ENCODE peak calls at places on chromosomes 2 and 18, in ten cellular contexts. One of them, this sample, is unnamed.

GRCh38 chr2:216539791-216540241 is 41.2 kb downstream of the RPL37A start:
- DNase-seq in astrocyte: no peak
- DNase-seq in astrocyte of the spinal cord: no peak
- DNase-seq in tibial nerve: no peak
- DNase-seq in CD8-positive, alpha-beta T cell: no peak
- DNase-seq in psoas muscle: peak; percentile 69
- DNase-seq in left ventricle myocardium inferior: peak; percentile 74
- DNase-seq in right atrium auricular region: peak; percentile 63
- DNase-seq in bronchial epithelial cell: peak; percentile 88
- DNase-seq in BE2C: peak; percentile 44
- DNase-seq in this sample: no peak

GRCh38 chr18:73007195-73007934 is 139.6 kb upstream of the NETO1 start:
- DNase-seq in astrocyte: peak; percentile 15
- DNase-seq in astrocyte of the spinal cord: peak; percentile 45
- DNase-seq in tibial nerve: no peak
- DNase-seq in CD8-positive, alpha-beta T cell: no peak
- DNase-seq in psoas muscle: no peak
- DNase-seq in left ventricle myocardium inferior: no peak
- DNase-seq in right atrium auricular region: no peak
- DNase-seq in bronchial epithelial cell: peak; percentile 77
- DNase-seq in BE2C: no peak
- DNase-seq in this sample: peak; percentile 10

GRCh38 chr2:39595116-39595515 is 70.6 kb upstream of the TMEM178A start:
- DNase-seq in astrocyte: no peak
- DNase-seq in astrocyte of the spinal cord: no peak
- DNase-seq in tibial nerve: no peak
- DNase-seq in CD8-positive, alpha-beta T cell: no peak
- DNase-seq in psoas muscle: no peak
- DNase-seq in left ventricle myocardium inferior: no peak
- DNase-seq in right atrium auricular region: no peak
- DNase-seq in bronchial epithelial cell: no peak
- DNase-seq in BE2C: no peak
- DNase-seq in this sample: no peak

GRCh38 chr2:28904295-28904694 is 9.8 kb downstream of the WDR43 start:
- DNase-seq in astrocyte: peak; percentile 52
- DNase-seq in astrocyte of the spinal cord: peak; percentile 50
- DNase-seq in tibial nerve: no peak
- DNase-seq in CD8-positive, alpha-beta T cell: no peak
- DNase-seq in psoas muscle: no peak
- DNase-seq in left ventricle myocardium inferior: no peak
- DNase-seq in right atrium auricular region: no peak
- DNase-seq in bronchial epithelial cell: peak; percentile 63
- DNase-seq in BE2C: no peak
- DNase-seq in this sample: peak; percentile 68

GRCh38 chr18:2325308-2325849 is 245.9 kb downstream of the METTL4 start:
- DNase-seq in astrocyte: peak; percentile 77
- DNase-seq in astrocyte of the spinal cord: peak; percentile 22
- DNase-seq in tibial nerve: no peak
- DNase-seq in CD8-positive, alpha-beta T cell: no peak
- DNase-seq in psoas muscle: no peak
- DNase-seq in left ventricle myocardium inferior: no peak
- DNase-seq in right atrium auricular region: no peak
- DNase-seq in bronchial epithelial cell: peak; percentile 88
- DNase-seq in BE2C: no peak
- DNase-seq in this sample: peak; percentile 90

GRCh38 chr2:119517433-119517832 is 6.8 kb downstream of the SCTR start:
- DNase-seq in astrocyte: peak; percentile 12
- DNase-seq in astrocyte of the spinal cord: peak; percentile 8
- DNase-seq in tibial nerve: no peak
- DNase-seq in CD8-positive, alpha-beta T cell: no peak
- DNase-seq in psoas muscle: peak; percentile 54
- DNase-seq in left ventricle myocardium inferior: peak; percentile 44
- DNase-seq in right atrium auricular region: no peak
- DNase-seq in bronchial epithelial cell: peak; percentile 29
- DNase-seq in BE2C: peak; percentile 68
- DNase-seq in this sample: peak; percentile 72

GRCh38 chr2:198141726-198142125 is 337.3 kb downstream of the PLCL1 start:
- DNase-seq in astrocyte: no peak
- DNase-seq in astrocyte of the spinal cord: no peak
- DNase-seq in tibial nerve: no peak
- DNase-seq in CD8-positive, alpha-beta T cell: no peak
- DNase-seq in psoas muscle: no peak
- DNase-seq in left ventricle myocardium inferior: no peak
- DNase-seq in right atrium auricular region: no peak
- DNase-seq in bronchial epithelial cell: no peak
- DNase-seq in BE2C: no peak
- DNase-seq in this sample: no peak

GRCh38 chr2:218884519-218884918 is 3.9 kb downstream of the WNT10A start:
- DNase-seq in astrocyte: no peak
- DNase-seq in astrocyte of the spinal cord: no peak
- DNase-seq in tibial nerve: no peak
- DNase-seq in CD8-positive, alpha-beta T cell: no peak
- DNase-seq in psoas muscle: peak; percentile 26
- DNase-seq in left ventricle myocardium inferior: no peak
- DNase-seq in right atrium auricular region: no peak
- DNase-seq in bronchial epithelial cell: no peak
- DNase-seq in BE2C: no peak
- DNase-seq in this sample: no peak

GRCh38 chr2:74379851-74380789 is at the start of gene DCTN1:
- DNase-seq in astrocyte: peak; percentile 70
- DNase-seq in astrocyte of the spinal cord: peak; percentile 64
- DNase-seq in tibial nerve: no peak
- DNase-seq in CD8-positive, alpha-beta T cell: no peak
- DNase-seq in psoas muscle: peak; percentile 68
- DNase-seq in left ventricle myocardium inferior: peak; percentile 45
- DNase-seq in right atrium auricular region: no peak
- DNase-seq in bronchial epithelial cell: peak; percentile 56
- DNase-seq in BE2C: peak; percentile 53
- DNase-seq in this sample: peak; percentile 84

GRCh38 chr2:70766357-70767093 is 1.5 kb downstream of the ADD2 start:
- DNase-seq in astrocyte: no peak
- DNase-seq in astrocyte of the spinal cord: no peak
- DNase-seq in tibial nerve: no peak
- DNase-seq in CD8-positive, alpha-beta T cell: no peak
- DNase-seq in psoas muscle: no peak
- DNase-seq in left ventricle myocardium inferior: no peak
- DNase-seq in right atrium auricular region: no peak
- DNase-seq in bronchial epithelial cell: no peak
- DNase-seq in BE2C: no peak
- DNase-seq in this sample: no peak

GRCh38 chr2:138512672-138513071 is 11.1 kb downstream of the SPOPL start:
- DNase-seq in astrocyte: no peak
- DNase-seq in astrocyte of the spinal cord: peak; percentile 14
- DNase-seq in tibial nerve: no peak
- DNase-seq in CD8-positive, alpha-beta T cell: no peak
- DNase-seq in psoas muscle: no peak
- DNase-seq in left ventricle myocardium inferior: no peak
- DNase-seq in right atrium auricular region: no peak
- DNase-seq in bronchial epithelial cell: peak; percentile 63
- DNase-seq in BE2C: no peak
- DNase-seq in this sample: peak; percentile 38

DNA sequence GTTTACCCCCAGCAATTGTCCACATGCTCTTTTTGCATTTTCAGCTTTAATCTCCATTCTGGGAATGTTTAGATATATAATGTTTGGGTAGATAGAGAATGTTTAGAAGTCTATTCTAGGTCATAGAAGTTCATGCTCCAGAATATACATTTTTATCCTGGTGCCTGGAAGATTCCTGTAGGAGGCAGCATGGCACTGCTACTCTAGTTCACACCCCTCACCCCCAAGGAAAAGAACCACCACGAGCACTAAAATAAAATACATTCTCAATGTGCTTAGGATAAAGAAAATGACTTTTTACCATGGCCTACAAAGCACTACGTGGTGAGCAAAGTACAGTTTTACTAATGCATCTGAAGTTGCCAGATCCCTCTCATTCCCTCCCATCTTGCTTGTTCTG is 53.8 kb downstream of the MYO1B start:
- DNase-seq in astrocyte: no peak
- DNase-seq in astrocyte of the spinal cord: no peak
- DNase-seq in tibial nerve: no peak
- DNase-seq in CD8-positive, alpha-beta T cell: no peak
- DNase-seq in psoas muscle: no peak
- DNase-seq in left ventricle myocardium inferior: no peak
- DNase-seq in right atrium auricular region: no peak
- DNase-seq in bronchial epithelial cell: no peak
- DNase-seq in BE2C: no peak
- DNase-seq in this sample: peak; percentile 38
- TF ChIP-seq CTCF in astrocyte: peak; percentile 24
- TF ChIP-seq CTCF in astrocyte of the spinal cord: peak; percentile 29
- TF ChIP-seq CTCF in tibial nerve: no peak
- TF ChIP-seq CTCF in CD8-positive, alpha-beta T cell: no peak
- TF ChIP-seq CTCF in psoas muscle: no peak
- TF ChIP-seq CTCF in left ventricle myocardium inferior: peak; percentile 30
- TF ChIP-seq CTCF in right atrium auricular region: no peak
- TF ChIP-seq CTCF in bronchial epithelial cell: no peak
- TF ChIP-seq CTCF in BE2C: peak; percentile 46
- TF ChIP-seq CTCF in this sample: peak; percentile 52

DNA sequence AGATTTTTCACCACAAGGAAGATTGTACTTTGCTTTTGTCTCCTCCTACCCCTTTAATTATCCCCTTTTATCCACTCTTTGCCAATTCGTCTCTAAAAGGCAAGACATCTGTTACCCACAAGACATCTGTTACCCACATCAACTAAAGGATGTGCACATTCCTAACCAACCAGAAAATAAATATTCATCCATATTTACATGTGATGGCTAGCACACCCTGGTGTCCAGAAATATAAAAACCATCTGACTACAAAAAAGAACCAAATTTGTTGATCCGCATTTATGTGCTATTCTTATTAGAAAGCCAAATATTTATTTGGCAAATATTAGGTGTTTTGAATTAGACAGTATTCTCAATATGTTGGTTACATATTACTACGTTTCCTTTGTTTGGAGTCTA is 35.7 kb downstream of the ACVR1C start:
- DNase-seq in astrocyte: no peak
- DNase-seq in astrocyte of the spinal cord: peak; percentile 10
- DNase-seq in tibial nerve: no peak
- DNase-seq in CD8-positive, alpha-beta T cell: no peak
- DNase-seq in psoas muscle: no peak
- DNase-seq in left ventricle myocardium inferior: no peak
- DNase-seq in right atrium auricular region: no peak
- DNase-seq in bronchial epithelial cell: peak; percentile 20
- DNase-seq in BE2C: no peak
- DNase-seq in this sample: peak; percentile 35
- H3K4me3 ChIP-seq in astrocyte: no peak overlapping the region
- H3K4me3 ChIP-seq in astrocyte of the spinal cord: no peak overlapping the region
- H3K4me3 ChIP-seq in tibial nerve: no peak overlapping the region
- H3K4me3 ChIP-seq in CD8-positive, alpha-beta T cell: no peak overlapping the region
- H3K4me3 ChIP-seq in psoas muscle: no peak overlapping the region
- H3K4me3 ChIP-seq in left ventricle myocardium inferior: no peak overlapping the region
- H3K4me3 ChIP-seq in right atrium auricular region: no peak overlapping the region
- H3K4me3 ChIP-seq in bronchial epithelial cell: no peak overlapping the region
- H3K4me3 ChIP-seq in BE2C: no peak overlapping the region
- H3K4me3 ChIP-seq in this sample: no peak overlapping the region

GRCh38 chr2:201668402-201668801 is 25.1 kb upstream of the TMEM237 start:
- DNase-seq in astrocyte: no peak
- DNase-seq in astrocyte of the spinal cord: no peak
- DNase-seq in tibial nerve: no peak
- DNase-seq in CD8-positive, alpha-beta T cell: no peak
- DNase-seq in psoas muscle: no peak
- DNase-seq in left ventricle myocardium inferior: no peak
- DNase-seq in right atrium auricular region: no peak
- DNase-seq in bronchial epithelial cell: no peak
- DNase-seq in BE2C: no peak
- DNase-seq in this sample: no peak

GRCh38 chr2:201669865-201670264 is 26.6 kb upstream of the TMEM237 start:
- DNase-seq in astrocyte: no peak
- DNase-seq in astrocyte of the spinal cord: no peak
- DNase-seq in tibial nerve: no peak
- DNase-seq in CD8-positive, alpha-beta T cell: no peak
- DNase-seq in psoas muscle: no peak
- DNase-seq in left ventricle myocardium inferior: no peak
- DNase-seq in right atrium auricular region: no peak
- DNase-seq in bronchial epithelial cell: no peak
- DNase-seq in BE2C: no peak
- DNase-seq in this sample: no peak

GRCh38 chr2:201664334-201664733 is 21.0 kb upstream of the TMEM237 start:
- DNase-seq in astrocyte: no peak
- DNase-seq in astrocyte of the spinal cord: no peak
- DNase-seq in tibial nerve: no peak
- DNase-seq in CD8-positive, alpha-beta T cell: no peak
- DNase-seq in psoas muscle: no peak
- DNase-seq in left ventricle myocardium inferior: no peak
- DNase-seq in right atrium auricular region: no peak
- DNase-seq in bronchial epithelial cell: no peak
- DNase-seq in BE2C: no peak
- DNase-seq in this sample: no peak

GRCh38 chr2:201661366-201661765 is 18.1 kb upstream of the TMEM237 start:
- DNase-seq in astrocyte: no peak
- DNase-seq in astrocyte of the spinal cord: no peak
- DNase-seq in tibial nerve: no peak
- DNase-seq in CD8-positive, alpha-beta T cell: no peak
- DNase-seq in psoas muscle: no peak
- DNase-seq in left ventricle myocardium inferior: no peak
- DNase-seq in right atrium auricular region: no peak
- DNase-seq in bronchial epithelial cell: no peak
- DNase-seq in BE2C: no peak
- DNase-seq in this sample: no peak

DNA sequence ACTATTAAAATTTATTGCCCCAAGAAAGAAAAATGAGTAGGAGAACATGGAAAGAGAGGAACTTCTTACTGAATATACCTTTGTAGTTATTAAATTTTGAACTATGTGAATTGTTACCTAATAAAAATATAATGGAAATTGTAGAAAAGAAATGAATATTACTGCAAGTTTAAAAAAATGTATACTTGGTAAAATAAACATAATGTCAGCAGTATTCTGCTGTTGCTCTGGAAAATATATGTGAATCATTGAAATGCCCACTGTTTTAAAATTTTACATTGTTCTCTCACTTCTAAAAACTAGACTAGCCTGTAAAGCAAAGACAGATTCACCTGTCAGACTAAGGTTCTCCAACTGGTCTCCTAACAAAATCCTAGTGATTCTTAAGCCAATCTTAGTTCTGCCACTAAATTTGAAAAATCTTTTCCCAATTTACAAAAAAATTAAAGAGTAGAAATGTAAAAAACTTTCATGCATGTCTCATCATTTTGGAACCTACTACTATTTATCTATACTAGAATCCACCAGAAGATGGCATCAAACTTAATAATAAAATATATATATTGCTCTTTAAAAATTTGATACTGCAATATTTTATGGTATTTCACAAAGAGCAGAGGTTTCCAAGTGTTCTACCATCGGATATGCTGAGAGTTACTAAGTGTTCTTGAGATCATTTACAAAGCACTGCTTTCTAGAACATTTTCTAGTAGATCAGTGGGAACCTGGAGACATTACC is 22.3 kb upstream of the TMEM237 start:
- DNase-seq in astrocyte: no peak
- DNase-seq in astrocyte of the spinal cord: peak; percentile 33
- DNase-seq in tibial nerve: no peak
- DNase-seq in CD8-positive, alpha-beta T cell: no peak
- DNase-seq in psoas muscle: no peak
- DNase-seq in left ventricle myocardium inferior: no peak
- DNase-seq in right atrium auricular region: no peak
- DNase-seq in bronchial epithelial cell: no peak
- DNase-seq in BE2C: no peak
- DNase-seq in this sample: no peak
- TF ChIP-seq CTCF in astrocyte: no peak
- TF ChIP-seq CTCF in astrocyte of the spinal cord: no peak
- TF ChIP-seq CTCF in tibial nerve: no peak
- TF ChIP-seq CTCF in CD8-positive, alpha-beta T cell: no peak
- TF ChIP-seq CTCF in psoas muscle: peak; percentile 9
- TF ChIP-seq CTCF in left ventricle myocardium inferior: peak; percentile 43
- TF ChIP-seq CTCF in right atrium auricular region: no peak
- TF ChIP-seq CTCF in bronchial epithelial cell: no peak
- TF ChIP-seq CTCF in BE2C: peak; percentile 6
- TF ChIP-seq CTCF in this sample: peak; percentile 34

GRCh38 chr2:206942799-206943478 is 3.6 kb downstream of the CPO start:
- DNase-seq in astrocyte: no peak
- DNase-seq in astrocyte of the spinal cord: no peak
- DNase-seq in tibial nerve: no peak
- DNase-seq in CD8-positive, alpha-beta T cell: no peak
- DNase-seq in psoas muscle: no peak
- DNase-seq in left ventricle myocardium inferior: no peak
- DNase-seq in right atrium auricular region: no peak
- DNase-seq in bronchial epithelial cell: no peak
- DNase-seq in BE2C: no peak
- DNase-seq in this sample: no peak
- H3K4me3 ChIP-seq in astrocyte: no peak overlapping the region
- H3K4me3 ChIP-seq in astrocyte of the spinal cord: no peak overlapping the region
- H3K4me3 ChIP-seq in tibial nerve: no peak overlapping the region
- H3K4me3 ChIP-seq in CD8-positive, alpha-beta T cell: no peak overlapping the region
- H3K4me3 ChIP-seq in psoas muscle: no peak overlapping the region
- H3K4me3 ChIP-seq in left ventricle myocardium inferior: no peak overlapping the region
- H3K4me3 ChIP-seq in right atrium auricular region: no peak overlapping the region
- H3K4me3 ChIP-seq in bronchial epithelial cell: no peak overlapping the region
- H3K4me3 ChIP-seq in BE2C: no peak overlapping the region
- H3K4me3 ChIP-seq in this sample: no peak overlapping the region

This sample was measured in choroid plexus epithelial cell.